ENCODE peak calls at places on chromosomes 4 and X, in five cellular contexts. One of them, this sample, is unnamed.

GRCh38 chr4:187550256-187550950 is 445.2 kb upstream of the ZFP42 start:
- DNase-seq in left ventricle myocardium inferior: no peak
- DNase-seq in upper lobe of right lung: no peak
- DNase-seq in ovary: no peak
- DNase-seq in activated B cell treated with CpG ODN at 0.5 μM for 24 hours: no peak
- DNase-seq in this sample: no peak

GRCh38 chrX:68832101-68832416 is 3.2 kb downstream of the EFNB1 start:
- DNase-seq in ovary: peak; percentile 46
- DNase-seq in left ventricle myocardium inferior: peak; percentile 30
- DNase-seq in upper lobe of right lung: peak; percentile 72
- DNase-seq in activated B cell treated with CpG ODN at 0.5 μM for 24 hours: no peak
- DNase-seq in this sample: peak; percentile 40

GRCh38 chrX:103061486-103061885 is 2.5 kb downstream of the BEX1 start:
- DNase-seq in left ventricle myocardium inferior: no peak
- DNase-seq in ovary: no peak
- DNase-seq in activated B cell treated with CpG ODN at 0.5 μM for 24 hours: no peak
- DNase-seq in upper lobe of right lung: no peak
- DNase-seq in this sample: no peak

GRCh38 chr4:163166041-163166579 is 580 bp downstream of the NAF1 start:
- DNase-seq in ovary: peak; percentile 26
- DNase-seq in left ventricle myocardium inferior: peak; percentile 33
- DNase-seq in activated B cell treated with CpG ODN at 0.5 μM for 24 hours: peak; percentile 63
- DNase-seq in upper lobe of right lung: peak; percentile 83
- DNase-seq in this sample: peak; percentile 72

GRCh38 chr4:161273607-161274006 is 890.2 kb downstream of the FSTL5 start:
- DNase-seq in upper lobe of right lung: no peak
- DNase-seq in left ventricle myocardium inferior: no peak
- DNase-seq in ovary: no peak
- DNase-seq in activated B cell treated with CpG ODN at 0.5 μM for 24 hours: no peak
- DNase-seq in this sample: no peak

GRCh38 chrX:153922932-153923857 is 2.9 kb downstream of the ARHGAP4 start:
- DNase-seq in upper lobe of right lung: peak; percentile 85
- DNase-seq in activated B cell treated with CpG ODN at 0.5 μM for 24 hours: no peak
- DNase-seq in left ventricle myocardium inferior: peak; percentile 79
- DNase-seq in ovary: peak; percentile 83
- DNase-seq in this sample: no peak

GRCh38 chr4:137393043-137393442 is 139.3 kb downstream of the PCDH18 start:
- DNase-seq in left ventricle myocardium inferior: peak; percentile 17
- DNase-seq in ovary: no peak
- DNase-seq in upper lobe of right lung: no peak
- DNase-seq in activated B cell treated with CpG ODN at 0.5 μM for 24 hours: no peak
- DNase-seq in this sample: no peak

GRCh38 chr4:23305026-23305425 is 584.8 kb downstream of the PPARGC1A start:
- DNase-seq in upper lobe of right lung: no peak
- DNase-seq in ovary: no peak
- DNase-seq in activated B cell treated with CpG ODN at 0.5 μM for 24 hours: no peak
- DNase-seq in left ventricle myocardium inferior: no peak
- DNase-seq in this sample: no peak

GRCh38 chr4:186651624-186652023 is 72.0 kb downstream of the FAT1 start:
- DNase-seq in ovary: no peak
- DNase-seq in left ventricle myocardium inferior: peak; percentile 65
- DNase-seq in activated B cell treated with CpG ODN at 0.5 μM for 24 hours: no peak
- DNase-seq in upper lobe of right lung: no peak
- DNase-seq in this sample: no peak

GRCh38 chrX:109270580-109271484 is 211.1 kb downstream of the GUCY2F start:
- DNase-seq in left ventricle myocardium inferior: no peak
- DNase-seq in activated B cell treated with CpG ODN at 0.5 μM for 24 hours: no peak
- DNase-seq in ovary: no peak
- DNase-seq in upper lobe of right lung: peak; percentile 64
- DNase-seq in this sample: no peak

GRCh38 chrX:147565239-147565638 is 346.5 kb upstream of the FMR1 start:
- DNase-seq in activated B cell treated with CpG ODN at 0.5 μM for 24 hours: no peak
- DNase-seq in left ventricle myocardium inferior: no peak
- DNase-seq in upper lobe of right lung: no peak
- DNase-seq in ovary: no peak
- DNase-seq in this sample: no peak

GRCh38 chr4:10659251-10659650 is 25.3 kb downstream of the CLNK start:
- DNase-seq in left ventricle myocardium inferior: no peak
- DNase-seq in ovary: no peak
- DNase-seq in activated B cell treated with CpG ODN at 0.5 μM for 24 hours: no peak
- DNase-seq in upper lobe of right lung: no peak
- DNase-seq in this sample: no peak

GRCh38 chrX:124208675-124209074 is 123.8 kb upstream of the TEX13D start:
- DNase-seq in ovary: no peak
- DNase-seq in left ventricle myocardium inferior: no peak
- DNase-seq in upper lobe of right lung: no peak
- DNase-seq in activated B cell treated with CpG ODN at 0.5 μM for 24 hours: no peak
- DNase-seq in this sample: no peak

GRCh38 chrX:39133971-39134370 is 332.7 kb downstream of the MID1IP1 start:
- DNase-seq in left ventricle myocardium inferior: no peak
- DNase-seq in activated B cell treated with CpG ODN at 0.5 μM for 24 hours: peak; percentile 27
- DNase-seq in ovary: no peak
- DNase-seq in upper lobe of right lung: no peak
- DNase-seq in this sample: no peak

GRCh38 chrX:15328821-15329220 is 6.5 kb downstream of the PIGA start:
- DNase-seq in left ventricle myocardium inferior: no peak
- DNase-seq in ovary: no peak
- DNase-seq in upper lobe of right lung: no peak
- DNase-seq in activated B cell treated with CpG ODN at 0.5 μM for 24 hours: no peak
- DNase-seq in this sample: no peak

GRCh38 chr4:158236304-158237030 is 26.2 kb downstream of the TMEM144 start:
- DNase-seq in left ventricle myocardium inferior: no peak
- DNase-seq in upper lobe of right lung: no peak
- DNase-seq in ovary: no peak
- DNase-seq in activated B cell treated with CpG ODN at 0.5 μM for 24 hours: no peak
- DNase-seq in this sample: no peak

GRCh38 chrX:110216027-110216426 is 101.9 kb downstream of the AMMECR1 start:
- DNase-seq in ovary: no peak
- DNase-seq in left ventricle myocardium inferior: no peak
- DNase-seq in activated B cell treated with CpG ODN at 0.5 μM for 24 hours: no peak
- DNase-seq in upper lobe of right lung: no peak
- DNase-seq in this sample: no peak

GRCh38 chr4:101419324-101420135 is 72.2 kb upstream of the PPP3CA start:
- DNase-seq in ovary: no peak
- DNase-seq in upper lobe of right lung: no peak
- DNase-seq in left ventricle myocardium inferior: no peak
- DNase-seq in activated B cell treated with CpG ODN at 0.5 μM for 24 hours: no peak
- DNase-seq in this sample: no peak

GRCh38 chr4:61831987-61832386 is 631.9 kb downstream of the ADGRL3 start:
- DNase-seq in left ventricle myocardium inferior: no peak
- DNase-seq in upper lobe of right lung: no peak
- DNase-seq in activated B cell treated with CpG ODN at 0.5 μM for 24 hours: no peak
- DNase-seq in ovary: no peak
- DNase-seq in this sample: no peak

GRCh38 chr4:61828960-61829359 is 628.8 kb downstream of the ADGRL3 start:
- DNase-seq in upper lobe of right lung: no peak
- DNase-seq in left ventricle myocardium inferior: no peak
- DNase-seq in activated B cell treated with CpG ODN at 0.5 μM for 24 hours: no peak
- DNase-seq in ovary: no peak
- DNase-seq in this sample: no peak

DNA sequence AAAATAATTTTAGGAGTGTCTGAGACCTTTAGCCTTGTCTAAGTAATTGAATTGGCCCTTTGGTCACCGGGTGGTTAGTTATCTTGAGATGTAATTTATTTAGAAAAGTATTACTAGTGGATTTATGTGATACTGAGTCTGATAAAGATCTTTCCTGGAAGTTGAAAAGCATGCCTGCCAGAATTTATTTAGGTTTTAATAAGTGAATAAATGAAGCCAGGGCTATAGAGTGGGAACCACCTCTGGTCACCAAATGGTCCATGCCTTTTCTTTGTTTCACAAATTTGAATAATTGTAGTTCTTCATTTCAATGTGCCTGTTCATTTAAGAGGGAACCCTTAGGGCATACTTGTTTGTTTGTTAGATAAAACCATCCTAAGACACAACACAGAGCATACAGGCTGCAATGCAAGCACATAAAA is 627.8 kb downstream of the ADGRL3 start:
- DNase-seq in ovary: no peak
- DNase-seq in left ventricle myocardium inferior: no peak
- DNase-seq in activated B cell treated with CpG ODN at 0.5 μM for 24 hours: no peak
- DNase-seq in upper lobe of right lung: no peak
- DNase-seq in this sample: no peak
- TF ChIP-seq CTCF in ovary: no peak
- TF ChIP-seq CTCF in left ventricle myocardium inferior: no peak
- TF ChIP-seq CTCF in activated B cell treated with CpG ODN at 0.5 μM for 24 hours: no peak
- TF ChIP-seq CTCF in upper lobe of right lung: no peak
- TF ChIP-seq CTCF in this sample: no peak

DNA sequence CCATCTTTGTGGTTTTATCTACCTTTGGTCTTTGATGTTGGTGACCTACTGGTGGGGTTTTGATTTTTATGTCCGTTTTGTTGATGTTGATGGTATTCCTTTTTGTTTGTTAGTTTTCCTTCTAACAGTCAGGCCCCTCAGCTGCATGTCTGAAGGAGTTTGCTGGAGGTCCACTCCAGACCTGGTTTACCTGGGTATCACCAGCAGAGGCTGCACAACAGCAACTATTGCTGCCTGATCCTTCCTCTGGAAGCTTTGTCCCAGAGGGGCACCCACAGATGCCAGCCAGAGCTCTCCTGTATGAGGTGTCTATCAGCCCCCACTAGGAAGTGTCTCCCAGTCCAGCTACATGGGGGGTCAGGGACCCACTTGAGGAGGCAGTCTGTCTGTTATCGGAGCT is 199.3 kb upstream of the WDFY3 start:
- DNase-seq in ovary: no peak
- DNase-seq in left ventricle myocardium inferior: no peak
- DNase-seq in activated B cell treated with CpG ODN at 0.5 μM for 24 hours: no peak
- DNase-seq in upper lobe of right lung: no peak
- DNase-seq in this sample: no peak
- TF ChIP-seq CTCF in ovary: no peak
- TF ChIP-seq CTCF in left ventricle myocardium inferior: peak; percentile 20
- TF ChIP-seq CTCF in activated B cell treated with CpG ODN at 0.5 μM for 24 hours: no peak
- TF ChIP-seq CTCF in upper lobe of right lung: no peak
- TF ChIP-seq CTCF in this sample: no peak

DNA sequence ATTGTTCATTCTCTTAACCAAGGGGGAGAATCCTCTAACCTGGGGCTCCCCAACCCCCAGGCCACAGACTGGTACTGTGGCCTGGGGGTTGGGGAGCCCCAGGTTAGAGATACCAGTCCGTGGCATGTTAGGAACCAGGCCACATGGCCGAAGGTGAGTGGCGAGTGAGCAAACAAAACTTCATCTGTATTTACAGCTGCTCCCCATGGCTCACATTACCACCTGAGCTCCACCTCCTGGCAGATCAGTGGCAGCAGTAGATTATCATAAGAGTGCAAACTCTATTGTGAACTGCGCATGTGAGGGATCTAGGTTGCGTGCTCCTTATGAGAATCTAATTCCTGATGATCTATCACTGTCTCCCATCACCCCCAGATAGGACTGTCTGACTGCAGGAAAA is 957.2 kb upstream of the PRKX start:
- DNase-seq in ovary: no peak
- DNase-seq in left ventricle myocardium inferior: no peak
- DNase-seq in activated B cell treated with CpG ODN at 0.5 μM for 24 hours: no peak
- DNase-seq in upper lobe of right lung: no peak
- DNase-seq in this sample: no peak
- TF ChIP-seq CTCF in ovary: no peak
- TF ChIP-seq CTCF in left ventricle myocardium inferior: no peak
- TF ChIP-seq CTCF in activated B cell treated with CpG ODN at 0.5 μM for 24 hours: no peak
- TF ChIP-seq CTCF in upper lobe of right lung: no peak
- TF ChIP-seq CTCF in this sample: no peak

GRCh38 chr4:135575041-135575440 is 1373.5 kb upstream of the PABPC4L start:
- DNase-seq in activated B cell treated with CpG ODN at 0.5 μM for 24 hours: no peak
- DNase-seq in left ventricle myocardium inferior: no peak
- DNase-seq in ovary: no peak
- DNase-seq in upper lobe of right lung: no peak
- DNase-seq in this sample: no peak

DNA sequence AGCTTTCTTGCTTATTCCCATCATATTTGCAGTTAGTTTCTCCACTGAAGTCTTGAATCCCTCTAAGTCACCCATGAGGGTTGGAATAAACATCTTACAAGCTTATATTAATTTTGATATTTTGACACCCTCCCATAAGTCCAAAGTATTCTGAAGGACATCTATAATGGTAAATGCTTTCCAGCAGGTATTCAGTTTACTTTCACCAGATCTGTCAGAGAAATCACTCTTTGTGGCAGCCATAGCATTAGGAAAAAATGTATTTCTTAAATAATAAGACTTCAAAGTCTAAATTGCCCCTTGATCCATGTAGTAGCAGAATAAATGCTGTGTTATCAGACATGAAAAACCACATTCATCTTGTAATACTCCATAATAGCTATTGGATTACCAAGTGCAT is 1371.7 kb upstream of the PABPC4L start:
- DNase-seq in activated B cell treated with CpG ODN at 0.5 μM for 24 hours: no peak
- DNase-seq in ovary: no peak
- DNase-seq in upper lobe of right lung: no peak
- DNase-seq in left ventricle myocardium inferior: no peak
- DNase-seq in this sample: no peak
- TF ChIP-seq CTCF in activated B cell treated with CpG ODN at 0.5 μM for 24 hours: no peak
- TF ChIP-seq CTCF in ovary: no peak
- TF ChIP-seq CTCF in upper lobe of right lung: no peak
- TF ChIP-seq CTCF in left ventricle myocardium inferior: no peak
- TF ChIP-seq CTCF in this sample: no peak

DNA sequence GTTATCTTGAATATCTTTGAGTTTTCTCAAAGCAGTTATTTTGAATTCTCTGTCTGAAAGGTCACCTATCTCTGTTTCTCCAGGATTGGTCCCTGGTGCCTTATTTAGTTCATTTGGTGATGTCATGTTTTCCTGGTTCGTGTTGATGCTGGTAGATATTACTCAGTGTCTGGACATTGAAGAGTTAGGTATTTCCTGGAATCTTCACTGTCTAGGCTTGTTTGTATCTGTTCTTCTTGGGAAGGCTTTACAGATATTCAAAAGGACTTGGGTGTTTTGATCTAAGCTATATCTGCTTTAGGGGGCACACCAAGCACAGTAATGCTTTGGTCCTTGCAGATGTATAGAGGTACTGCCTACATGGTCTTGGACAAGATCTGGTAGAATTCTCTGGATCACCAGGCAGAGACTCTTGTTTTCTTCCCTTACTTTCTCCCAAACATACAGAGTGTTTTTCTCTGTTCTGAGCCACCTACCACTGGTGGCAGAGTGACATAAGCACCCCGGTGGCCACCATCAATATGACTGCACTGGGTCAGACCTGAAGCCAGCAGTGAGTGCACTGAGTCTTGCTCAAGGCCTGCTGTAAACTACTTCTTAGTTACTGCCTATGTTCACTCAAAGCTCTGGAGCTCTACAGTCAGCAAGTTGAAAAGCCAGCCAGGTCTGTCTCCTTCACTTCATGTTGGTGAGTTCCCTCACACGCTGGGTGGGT is 193.5 kb upstream of the AMOT start:
- DNase-seq in left ventricle myocardium inferior: no peak
- DNase-seq in ovary: no peak
- DNase-seq in upper lobe of right lung: no peak
- DNase-seq in activated B cell treated with CpG ODN at 0.5 μM for 24 hours: no peak
- DNase-seq in this sample: no peak
- TF ChIP-seq CTCF in left ventricle myocardium inferior: no peak
- TF ChIP-seq CTCF in ovary: no peak
- TF ChIP-seq CTCF in upper lobe of right lung: no peak
- TF ChIP-seq CTCF in activated B cell treated with CpG ODN at 0.5 μM for 24 hours: no peak
- TF ChIP-seq CTCF in this sample: no peak